ENCODE peak calls at places on chromosomes 16 and 17, in four cellular contexts. One of them, this sample, is unnamed.
A peak's percentile ranks its signal among the peaks of the same experiment; 100 is the strongest.

GRCh38 chr17:38729886-38730525 is at the start of gene CISD3:
- DNase-seq in A172: peak; percentile 61
- DNase-seq in cardiac fibroblast: peak; percentile 74
- DNase-seq in GM10248: peak; percentile 95
- DNase-seq in this sample: no peak

GRCh38 chr16:2500937-2501750 is 12.6 kb upstream of the ATP6V0C start:
- DNase-seq in A172: peak; percentile 75
- DNase-seq in cardiac fibroblast: peak; percentile 78
- DNase-seq in GM10248: peak; percentile 89
- DNase-seq in this sample: peak; percentile 23

GRCh38 chr16:56136256-56136655 is 55.0 kb upstream of the GNAO1 start:
- DNase-seq in A172: no peak
- DNase-seq in cardiac fibroblast: no peak
- DNase-seq in GM10248: no peak
- DNase-seq in this sample: no peak

GRCh38 chr17:31248986-31249385 is 48.1 kb downstream of the OMG start:
- DNase-seq in A172: peak; percentile 73
- DNase-seq in cardiac fibroblast: peak; percentile 81
- DNase-seq in GM10248: no peak
- DNase-seq in this sample: no peak

GRCh38 chr16:23318639-23319038 is 16.5 kb downstream of the SCNN1B start:
- DNase-seq in A172: no peak
- DNase-seq in cardiac fibroblast: no peak
- DNase-seq in GM10248: no peak
- DNase-seq in this sample: no peak

GRCh38 chr16:11333696-11334095 is 11.6 kb upstream of the RMI2 start:
- DNase-seq in A172: no peak
- DNase-seq in cardiac fibroblast: no peak
- DNase-seq in GM10248: no peak
- DNase-seq in this sample: no peak

GRCh38 chr17:9987779-9988585 is 82.9 kb upstream of the RCVRN start:
- DNase-seq in A172: peak; percentile 21
- DNase-seq in cardiac fibroblast: peak; percentile 14
- DNase-seq in GM10248: peak; percentile 71
- DNase-seq in this sample: no peak

GRCh38 chr16:29011112-29011511 is 26.3 kb downstream of the LAT start:
- DNase-seq in A172: no peak
- DNase-seq in cardiac fibroblast: no peak
- DNase-seq in GM10248: no peak
- DNase-seq in this sample: no peak